ENCODE peak calls at places on chromosomes 5 and 9, in seven cellular contexts. K is IMR-90, T is H9, H is neuronal stem cell, M is mesenchymal stem cell, E is mesendoderm, C is trophoblast cell. V is an unnamed sample.

GRCh38 chr5:119945696-119946095 is 316.3 kb downstream of the FAM170A start:
- DNase-seq in K (no peak), T (no peak), H (no peak), M (no peak), E (no peak), C (no peak), V (no peak)

GRCh38 chr9:37486616-37487544 is 1.1 kb downstream of the POLR1E start:
- DNase-seq in K (peak; percentile 98), T (no peak), H (no peak), M (peak; percentile 83), E (peak; percentile 48), C (no peak), V (no peak)

GRCh38 chr9:34272146-34272545 is 56.9 kb downstream of the KIF24 start:
- DNase-seq in K (no peak), T (no peak), H (no peak), M (no peak), E (no peak), C (no peak), V (no peak)

GRCh38 chr5:17882760-17883488 is 248.7 kb downstream of the TAF11L14 start:
- DNase-seq in K (no peak), T (peak; percentile 83), H (no peak), M (no peak), E (peak; percentile 94), C (no peak), V (peak; percentile 13)

GRCh38 chr9:99222416-99223280 is 566 bp downstream of the SEC61B start:
- DNase-seq in K (peak; percentile 36), T (no peak), H (no peak), M (no peak), E (peak; percentile 47), C (no peak), V (no peak)

GRCh38 chr9:114822708-114823107 is 16.9 kb upstream of the TNFSF15 start:
- DNase-seq in K (no peak), T (no peak), H (no peak), M (no peak), E (no peak), C (no peak), V (no peak)

GRCh38 chr9:2230362-2230761 is 215.2 kb downstream of the SMARCA2 start:
- DNase-seq in K (no peak), T (no peak), H (no peak), M (no peak), E (no peak), C (peak; percentile 21), V (no peak)

GRCh38 chr5:26192496-26192895 is 845.9 kb downstream of the CDH9 start:
- DNase-seq in K (no peak), T (no peak), H (no peak), M (peak; percentile 64), E (no peak), C (no peak), V (no peak)

GRCh38 chr5:73274870-73275756 is 102.1 kb downstream of the TMEM174 start:
- DNase-seq in K (peak; percentile 13), T (no peak), H (no peak), M (no peak), E (no peak), C (no peak), V (no peak)

GRCh38 chr9:124485201-124485600 is 22.0 kb downstream of the NR5A1 start:
- DNase-seq in K (no peak), T (no peak), H (no peak), M (no peak), E (no peak), C (no peak), V (no peak)

GRCh38 chr9:93698140-93698908 is 121.9 kb downstream of the PHF2 start:
- DNase-seq in K (no peak), T (peak; percentile 20), H (no peak), M (no peak), E (no peak), C (no peak), V (no peak)

GRCh38 chr5:134026521-134027202 is 21.9 kb upstream of the VDAC1 start:
- DNase-seq in K (peak; percentile 63), T (peak; percentile 88), H (peak; percentile 46), M (peak; percentile 61), E (peak; percentile 90), C (peak; percentile 46), V (peak; percentile 67)

GRCh38 chr5:179165421-179166170 is 105.4 kb downstream of the ZNF354C start:
- DNase-seq in K (no peak), T (no peak), H (no peak), M (no peak), E (no peak), C (no peak), V (no peak)

GRCh38 chr5:146667633-146668032 is 151.6 kb upstream of the GPR151 start:
- DNase-seq in K (peak; percentile 47), T (no peak), H (no peak), M (peak; percentile 69), E (no peak), C (no peak), V (no peak)

GRCh38 chr5:113331201-113331551 is 103.6 kb downstream of the TSSK1B start:
- DNase-seq in K (peak; percentile 68), T (no peak), H (no peak), M (peak; percentile 84), E (no peak), C (no peak), V (no peak)

GRCh38 chr5:69462170-69462569 is 30.4 kb upstream of the OCLN start:
- DNase-seq in K (no peak), T (no peak), H (no peak), M (no peak), E (no peak), C (no peak), V (no peak)

GRCh38 chr5:119276976-119277375 is 78.8 kb upstream of the TNFAIP8 start:
- DNase-seq in K (no peak), T (no peak), H (no peak), M (no peak), E (no peak), C (no peak), V (no peak)

GRCh38 chr9:114790521-114790920 is 15.3 kb downstream of the TNFSF15 start:
- DNase-seq in K (no peak), T (no peak), H (no peak), M (peak; percentile 52), E (no peak), C (no peak), V (no peak)

GRCh38 chr9:135302329-135303279 is 177.0 kb upstream of the PPP1R26 start:
- DNase-seq in K (no peak), T (no peak), H (no peak), M (no peak), E (no peak), C (no peak), V (no peak)

GRCh38 chr5:74594172-74595040 is 46.1 kb downstream of the ENC1 start:
- DNase-seq in K (peak; percentile 29), T (no peak), H (no peak), M (peak; percentile 33), E (no peak), C (peak; percentile 87), V (no peak)

GRCh38 chr5:176680226-176680563 is 32.9 kb downstream of the TSPAN17 start:
- DNase-seq in K (no peak), T (no peak), H (no peak), M (no peak), E (no peak), C (no peak), V (no peak)

GRCh38 chr5:72920690-72921089 is 35.2 kb upstream of the FCHO2 start:
- DNase-seq in K (peak; percentile 55), T (no peak), H (no peak), M (peak; percentile 16), E (peak; percentile 31), C (peak; percentile 66), V (no peak)

GRCh38 chr5:134948929-134949328 is 18.8 kb upstream of the CATSPER3 start:
- DNase-seq in K (peak; percentile 48), T (no peak), H (no peak), M (no peak), E (no peak), C (no peak), V (no peak)

DNA sequence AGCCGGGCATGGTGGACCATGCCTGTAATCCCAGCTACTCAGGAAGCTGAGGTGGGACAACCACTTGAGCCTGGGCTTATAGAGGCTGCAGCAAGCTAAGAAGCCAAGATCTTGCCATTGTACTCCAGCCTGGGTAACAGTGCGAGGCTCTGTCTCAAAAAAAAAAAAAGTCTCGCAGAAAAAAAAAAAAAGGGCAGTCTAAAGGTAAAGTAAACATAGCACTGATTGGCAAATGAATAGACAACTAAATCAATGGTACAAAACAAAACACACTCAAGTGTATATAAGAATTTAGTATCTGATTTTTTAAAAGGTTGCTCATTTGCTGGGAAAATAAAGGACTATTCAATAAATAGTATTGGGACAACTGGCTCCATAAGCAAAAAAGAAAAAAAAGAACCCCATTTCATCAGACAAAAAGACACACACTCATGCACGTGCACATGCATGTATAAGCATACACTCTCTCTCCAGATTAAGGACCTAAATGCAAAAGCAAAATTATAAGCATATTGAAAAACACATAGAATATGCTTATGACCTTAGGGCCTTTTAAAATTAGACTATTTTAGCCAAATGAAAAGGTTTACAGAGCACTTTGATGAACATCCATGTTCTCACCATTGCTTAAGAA is 5.7 kb downstream of the IL6ST start:
- DNase-seq in K (no peak), T (no peak), H (no peak), M (no peak), E (no peak), C (no peak), V (no peak)
- H3K4ac ChIP-seq in K (no peak overlapping the region), T (no peak overlapping the region), H (no peak overlapping the region), M (no peak overlapping the region), E (no peak overlapping the region), C (no peak overlapping the region), V (no peak overlapping the region)

GRCh38 chr5:77448831-77449230 is 43.3 kb downstream of the WDR41 start:
- DNase-seq in K (no peak), T (no peak), H (no peak), M (no peak), E (no peak), C (no peak), V (no peak)
- H3K4ac ChIP-seq in K (no peak overlapping the region), T (no peak overlapping the region), H (no peak overlapping the region), M (no peak overlapping the region), E (no peak overlapping the region), C (no peak overlapping the region), V (no peak overlapping the region)

GRCh38 chr5:68215888-68216736 is 556 bp downstream of the PIK3R1 start:
- DNase-seq in K (peak; percentile 48), T (peak; percentile 43), H (peak; percentile 59), M (peak; percentile 65), E (peak; percentile 54), C (peak; percentile 59), V (peak; percentile 68)
- H3K4ac ChIP-seq in K (peak overlapping the region; percentile 53), T (no peak overlapping the region), H (no peak overlapping the region), M (peak overlapping the region; percentile 73), E (peak overlapping the region; percentile 8), C (peak overlapping the region; percentile 94), V (no peak overlapping the region)

DNA sequence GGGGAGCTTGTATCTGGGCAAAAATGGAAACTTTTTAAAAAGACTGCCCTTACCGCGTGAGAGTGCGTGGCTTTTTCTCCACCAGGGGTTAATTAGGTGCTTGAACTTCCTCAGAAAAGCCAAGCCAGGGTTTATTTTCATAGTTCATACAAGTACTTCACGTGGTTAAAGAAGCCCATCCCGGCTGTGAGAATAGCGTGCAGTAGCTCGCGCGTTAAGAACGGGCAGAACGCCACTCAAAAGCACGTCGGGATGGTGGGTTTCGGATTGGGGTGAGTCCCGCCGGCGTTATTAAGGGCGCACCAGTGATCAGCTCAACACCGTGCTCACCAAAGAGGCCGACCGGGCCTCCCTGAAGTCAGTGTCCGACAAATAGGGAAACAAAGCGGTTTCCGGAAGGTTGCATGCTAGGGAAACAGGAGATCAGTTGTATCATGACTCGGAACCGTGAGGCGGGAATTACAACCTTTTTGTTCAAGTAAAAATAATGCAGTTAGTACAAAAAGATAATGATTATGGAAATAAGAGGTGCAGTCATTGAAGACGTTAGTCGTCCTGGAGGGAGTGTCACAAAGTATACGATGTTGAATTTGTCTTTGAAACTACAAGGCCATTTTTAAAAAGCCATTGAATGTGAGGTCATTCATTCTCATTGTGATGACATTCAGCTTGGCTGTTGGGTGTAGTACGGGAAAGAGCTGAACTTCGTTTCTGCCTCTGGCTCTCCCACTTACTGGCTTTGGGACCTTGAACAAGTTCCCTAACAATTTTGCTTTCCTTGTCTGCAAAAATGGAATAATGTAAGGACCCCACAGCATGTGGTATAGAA is 941 bp downstream of the SETD9 start:
- DNase-seq in K (no peak), T (no peak), H (no peak), M (no peak), E (peak; percentile 60), C (peak; percentile 53), V (no peak)
- H3K4ac ChIP-seq in K (peak overlapping the region; percentile 66), T (peak overlapping the region; percentile 47), H (no peak overlapping the region), M (peak overlapping the region; percentile 64), E (peak overlapping the region; percentile 85), C (peak overlapping the region; percentile 60), V (no peak overlapping the region)